ENCODE peak calls at places on chromosome 19, in five cellular contexts. M, S, L, U and D are unnamed samples.

GRCh38 chr19:47483800-47484690 is at the start of gene KPTN:
- DNase-seq in M (peak; percentile 95), S (peak; percentile 89), L (peak; percentile 90), U (peak; percentile 86), D (peak; percentile 91)

GRCh38 chr19:55681131-55682087 is 6.4 kb downstream of the EPN1 start:
- DNase-seq in M (no peak), S (no peak), L (no peak), U (no peak), D (peak; percentile 63)

GRCh38 chr19:34317311-34317927 is 47.6 kb upstream of the GPI start:
- DNase-seq in M (no peak), S (peak; percentile 22), L (peak; percentile 33), U (no peak), D (peak; percentile 38)

GRCh38 chr19:36125557-36125956 is 10.3 kb downstream of the TBCB start:
- DNase-seq in M (no peak), S (no peak), L (no peak), U (no peak), D (no peak)

GRCh38 chr19:11675569-11675968 is 63.2 kb downstream of the ZNF823 start:
- DNase-seq in M (no peak), S (no peak), L (no peak), U (no peak), D (no peak)

GRCh38 chr19:5397804-5398692 is 57.2 kb upstream of the ZNRF4 start:
- DNase-seq in M (peak; percentile 11), S (peak; percentile 2), L (no peak), U (peak; percentile 81), D (no peak)

GRCh38 chr19:30536975-30537374 is 164.8 kb downstream of the ZNF536 start:
- DNase-seq in M (no peak), S (no peak), L (no peak), U (no peak), D (no peak)

GRCh38 chr19:15787611-15788155 is at the start of gene OR10H5:
- DNase-seq in M (no peak), S (no peak), L (no peak), U (no peak), D (no peak)

GRCh38 chr19:52188822-52189744 is 769 bp upstream of the PPP2R1A start:
- DNase-seq in M (no peak), S (peak; percentile 8), L (no peak), U (no peak), D (no peak)

GRCh38 chr19:33302974-33303790 is 848 bp upstream of the CEBPA start:
- DNase-seq in M (peak; percentile 70), S (peak; percentile 14), L (no peak), U (no peak), D (peak; percentile 48)

GRCh38 chr19:32606289-32606688 is 25.3 kb downstream of the PDCD5 start:
- DNase-seq in M (no peak), S (no peak), L (no peak), U (no peak), D (no peak)

GRCh38 chr19:28606269-28607032 is 606.5 kb downstream of the UQCRFS1 start:
- DNase-seq in M (no peak), S (no peak), L (no peak), U (no peak), D (no peak)

GRCh38 chr19:55096061-55096701 is 20.5 kb downstream of the EPS8L1 start:
- DNase-seq in M (no peak), S (no peak), L (no peak), U (no peak), D (no peak)

GRCh38 chr19:51064534-51065220 is at the start of gene KLK13:
- DNase-seq in M (peak; percentile 37), S (peak; percentile 1), L (no peak), U (no peak), D (peak; percentile 71)

GRCh38 chr19:6126335-6126974 is 9.0 kb upstream of the ACSBG2 start:
- DNase-seq in M (peak; percentile 78), S (no peak), L (peak; percentile 18), U (no peak), D (no peak)

GRCh38 chr19:42568006-42568405 is 26.7 kb downstream of the CEACAM8 start:
- DNase-seq in M (no peak), S (no peak), L (no peak), U (no peak), D (no peak)

GRCh38 chr19:40561947-40562346 is 14.7 kb upstream of the SHKBP1 start:
- DNase-seq in M (no peak), S (no peak), L (no peak), U (no peak), D (no peak)

GRCh38 chr19:1845642-1846041 is 2.6 kb downstream of the REXO1 start:
- DNase-seq in M (no peak), S (no peak), L (no peak), U (no peak), D (no peak)

GRCh38 chr19:1843116-1843515 is 5.2 kb downstream of the REXO1 start:
- DNase-seq in M (no peak), S (no peak), L (no peak), U (no peak), D (no peak)

GRCh38 chr19:1843646-1844394 is 4.5 kb downstream of the REXO1 start:
- DNase-seq in M (no peak), S (no peak), L (no peak), U (no peak), D (no peak)

GRCh38 chr19:1846517-1847205 is 1.6 kb downstream of the REXO1 start:
- DNase-seq in M (no peak), S (no peak), L (no peak), U (no peak), D (no peak)

GRCh38 chr19:1844536-1845515 is 3.5 kb downstream of the REXO1 start:
- DNase-seq in M (no peak), S (no peak), L (no peak), U (no peak), D (no peak)
- H3K4me1 ChIP-seq in M (peaks cover 12% of the 10 kb centered on the region), S (peaks cover 71% of the 10 kb centered on the region), L (peaks cover 49% of the 10 kb centered on the region), U (peaks cover 30% of the 10 kb centered on the region), D (peaks cover 64% of the 10 kb centered on the region)

DNA sequence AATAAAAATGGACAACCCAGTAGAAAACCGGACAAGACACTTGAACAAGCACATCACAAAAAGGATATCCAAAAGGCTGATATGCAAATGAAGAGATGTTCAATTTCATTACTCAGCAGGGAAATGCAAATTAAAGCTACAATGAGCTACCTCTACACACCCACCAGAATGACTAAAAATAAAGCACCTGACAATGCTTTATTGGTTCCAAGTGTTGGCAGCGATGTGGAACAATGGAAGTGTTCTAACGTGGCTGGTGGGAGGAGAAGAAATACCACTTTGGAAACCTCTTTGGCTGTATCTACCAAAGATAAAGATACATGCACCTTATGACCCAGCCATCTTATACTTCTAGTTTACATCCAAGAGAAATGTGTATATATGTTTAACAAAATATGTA is 3.7 kb upstream of the ACP7 start:
- DNase-seq in M (no peak), S (no peak), L (no peak), U (no peak), D (no peak)
- H3K4me1 ChIP-seq in M (no peaks in the 10 kb centered on the region), S (peaks cover 14% of the 10 kb centered on the region), L (peaks cover 8% of the 10 kb centered on the region), U (peaks cover 2% of the 10 kb centered on the region), D (peaks cover 13% of the 10 kb centered on the region)

GRCh38 chr19:39351537-39352037 is 9.4 kb downstream of the SAMD4B start:
- DNase-seq in M (peak; percentile 8), S (peak; percentile 33), L (peak; percentile 15), U (no peak), D (no peak)

GRCh38 chr19:39345956-39346355 is 3.7 kb downstream of the SAMD4B start:
- DNase-seq in M (no peak), S (no peak), L (no peak), U (no peak), D (no peak)

GRCh38 chr19:39350156-39350555 is 7.9 kb downstream of the SAMD4B start:
- DNase-seq in M (no peak), S (no peak), L (no peak), U (no peak), D (no peak)

GRCh38 chr19:39347332-39348227 is 5.4 kb downstream of the SAMD4B start:
- DNase-seq in M (peak; percentile 11), S (no peak), L (no peak), U (no peak), D (no peak)

GRCh38 chr19:39349326-39349725 is 7.1 kb downstream of the SAMD4B start:
- DNase-seq in M (no peak), S (no peak), L (no peak), U (no peak), D (no peak)
- H3K4me1 ChIP-seq in M (peaks cover 23% of the 10 kb centered on the region), S (peaks cover 6% of the 10 kb centered on the region), L (peaks cover 6% of the 10 kb centered on the region), U (no peaks in the 10 kb centered on the region), D (peaks cover 29% of the 10 kb centered on the region)

DNA sequence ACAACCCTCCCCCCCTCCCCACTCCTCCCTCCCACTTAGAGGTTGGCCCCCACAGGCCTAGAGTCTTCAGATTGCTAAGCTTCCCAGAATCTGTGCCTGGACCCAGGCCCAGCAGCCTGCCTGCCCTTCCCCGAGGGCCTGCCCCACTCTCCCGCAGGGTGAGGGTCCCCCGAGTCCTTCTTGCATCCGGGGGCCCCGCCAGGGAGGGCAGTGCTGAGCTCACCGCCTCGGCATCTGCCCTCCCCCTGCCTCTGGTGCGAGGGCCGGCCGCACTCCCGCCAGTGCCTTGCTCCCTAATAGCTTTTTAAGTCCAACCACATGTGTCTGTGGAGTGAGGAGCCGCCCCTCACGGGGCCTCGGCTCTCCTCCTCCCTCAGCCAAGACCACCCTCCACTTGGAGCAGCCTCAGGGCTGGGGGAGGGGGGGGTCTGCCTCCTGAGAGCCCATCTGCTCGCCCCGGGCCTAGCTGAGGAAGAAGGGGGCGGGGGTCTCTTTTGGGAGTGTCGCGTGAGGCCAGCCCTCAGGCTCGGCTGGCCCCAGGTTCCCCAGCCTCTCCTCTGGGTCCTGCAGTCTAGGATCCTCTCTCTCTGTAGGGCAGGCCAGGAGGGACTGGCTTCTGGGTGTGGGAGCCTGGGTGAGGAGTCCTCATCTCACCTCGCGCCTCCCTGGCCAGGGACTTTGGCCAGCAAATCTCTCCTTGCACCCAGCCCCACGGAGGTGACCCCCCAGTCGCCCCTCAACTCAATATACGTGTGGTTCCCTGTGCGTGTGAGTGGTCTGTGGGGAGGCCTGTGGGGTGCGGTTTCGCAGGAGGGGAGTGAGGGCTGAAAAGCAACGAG is 47.2 kb downstream of the LYL1 start:
- DNase-seq in M (peak; percentile 98), S (no peak), L (no peak), U (no peak), D (peak; percentile 88)
- H3K4me1 ChIP-seq in M (peaks cover 33% of the 10 kb centered on the region), S (no peaks in the 10 kb centered on the region), L (peaks cover 9% of the 10 kb centered on the region), U (peaks cover 22% of the 10 kb centered on the region), D (peaks cover 98% of the 10 kb centered on the region)

GRCh38 chr19:17504456-17504855 is 7.0 kb upstream of the PGLS start:
- DNase-seq in M (no peak), S (no peak), L (no peak), U (no peak), D (no peak)
- H3K4me1 ChIP-seq in M (peaks cover 8% of the 10 kb centered on the region), S (no peaks in the 10 kb centered on the region), L (peaks cover 7% of the 10 kb centered on the region), U (peaks cover 10% of the 10 kb centered on the region), D (peaks cover 27% of the 10 kb centered on the region)